ENCODE peak calls at places on chromosomes 5 and 9, in five cellular contexts. One of them, this sample, is unnamed.

GRCh38 chr5:75335952-75336624 is 932 bp upstream of the HMGCR start:
- DNase-seq in neural progenitor cell: no peak
- DNase-seq in SK-N-SH: peak
- DNase-seq in cardiac muscle cell: peak
- DNase-seq in fibroblast of the aortic adventitia: peak
- DNase-seq in this sample: peak

GRCh38 chr9:117344892-117345660 is 69.8 kb downstream of the ASTN2 start:
- DNase-seq in neural progenitor cell: peak
- DNase-seq in SK-N-SH: peak
- DNase-seq in cardiac muscle cell: no peak
- DNase-seq in fibroblast of the aortic adventitia: no peak
- DNase-seq in this sample: no peak

GRCh38 chr5:14871084-14871572 is 450 bp downstream of the ANKH start:
- DNase-seq in neural progenitor cell: peak
- DNase-seq in SK-N-SH: no peak
- DNase-seq in cardiac muscle cell: no peak
- DNase-seq in fibroblast of the aortic adventitia: no peak
- DNase-seq in this sample: no peak

GRCh38 chr5:17436345-17436744 is 61.7 kb upstream of the TAF11L2 start:
- DNase-seq in neural progenitor cell: no peak
- DNase-seq in SK-N-SH: no peak
- DNase-seq in cardiac muscle cell: no peak
- DNase-seq in fibroblast of the aortic adventitia: no peak
- DNase-seq in this sample: peak

GRCh38 chr5:39580702-39581498 is 156.1 kb upstream of the DAB2 start:
- DNase-seq in neural progenitor cell: no peak
- DNase-seq in SK-N-SH: no peak
- DNase-seq in cardiac muscle cell: peak
- DNase-seq in fibroblast of the aortic adventitia: peak
- DNase-seq in this sample: peak

GRCh38 chr9:82991684-82992083 is 71.3 kb downstream of the RASEF start:
- DNase-seq in neural progenitor cell: no peak
- DNase-seq in SK-N-SH: peak
- DNase-seq in cardiac muscle cell: no peak
- DNase-seq in fibroblast of the aortic adventitia: no peak
- DNase-seq in this sample: no peak

GRCh38 chr9:16445141-16445920 is 425.1 kb downstream of the BNC2 start:
- DNase-seq in neural progenitor cell: no peak
- DNase-seq in SK-N-SH: no peak
- DNase-seq in cardiac muscle cell: peak
- DNase-seq in fibroblast of the aortic adventitia: peak
- DNase-seq in this sample: peak

GRCh38 chr9:137241490-137242328 is 622 bp downstream of the TUBB4B start:
- DNase-seq in neural progenitor cell: peak
- DNase-seq in SK-N-SH: peak
- DNase-seq in cardiac muscle cell: peak
- DNase-seq in fibroblast of the aortic adventitia: peak
- DNase-seq in this sample: peak

GRCh38 chr9:750264-750967 is 91.1 kb upstream of the DMRT1 start:
- DNase-seq in neural progenitor cell: no peak
- DNase-seq in SK-N-SH: no peak
- DNase-seq in cardiac muscle cell: no peak
- DNase-seq in fibroblast of the aortic adventitia: no peak
- DNase-seq in this sample: no peak

GRCh38 chr5:77267496-77267895 is 57.0 kb downstream of the PDE8B start:
- DNase-seq in neural progenitor cell: no peak
- DNase-seq in SK-N-SH: no peak
- DNase-seq in cardiac muscle cell: no peak
- DNase-seq in fibroblast of the aortic adventitia: no peak
- DNase-seq in this sample: no peak

GRCh38 chr9:125119643-125120286 is 23.6 kb downstream of the SCAI start:
- DNase-seq in neural progenitor cell: no peak
- DNase-seq in SK-N-SH: peak
- DNase-seq in cardiac muscle cell: no peak
- DNase-seq in fibroblast of the aortic adventitia: peak
- DNase-seq in this sample: peak
- TF ChIP-seq CTCF in neural progenitor cell: no peak
- TF ChIP-seq CTCF in SK-N-SH: peak
- TF ChIP-seq CTCF in cardiac muscle cell: no peak
- TF ChIP-seq CTCF in fibroblast of the aortic adventitia: peak
- TF ChIP-seq CTCF in this sample: peak

DNA sequence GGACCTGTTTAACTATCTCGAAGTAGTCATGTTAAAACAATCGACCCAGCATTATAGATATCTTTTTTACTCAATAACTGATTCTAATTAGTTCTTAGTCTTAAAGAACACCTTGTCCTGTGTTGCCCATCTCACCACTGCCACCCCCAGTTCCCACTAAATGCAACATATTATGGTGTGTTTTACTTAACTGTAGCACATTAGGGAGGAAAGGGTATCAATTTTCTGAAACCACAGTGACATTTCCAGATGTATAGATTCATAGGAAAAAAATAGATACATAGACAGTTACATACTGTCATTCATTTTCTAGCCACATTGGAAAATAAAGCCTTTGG is 221.1 kb downstream of the MEF2C start:
- DNase-seq in neural progenitor cell: no peak
- DNase-seq in SK-N-SH: no peak
- DNase-seq in cardiac muscle cell: no peak
- DNase-seq in fibroblast of the aortic adventitia: no peak
- DNase-seq in this sample: no peak
- H3K4me3 ChIP-seq in neural progenitor cell: peak
- H3K4me3 ChIP-seq in SK-N-SH: no peak
- H3K4me3 ChIP-seq in cardiac muscle cell: no peak
- H3K4me3 ChIP-seq in fibroblast of the aortic adventitia: no peak
- H3K4me3 ChIP-seq in this sample: no peak

GRCh38 chr5:145980257-145980656 is 43.9 kb downstream of the SH3RF2 start:
- DNase-seq in neural progenitor cell: no peak
- DNase-seq in SK-N-SH: no peak
- DNase-seq in cardiac muscle cell: no peak
- DNase-seq in fibroblast of the aortic adventitia: no peak
- DNase-seq in this sample: peak

GRCh38 chr5:145982572-145983314 is 46.4 kb downstream of the SH3RF2 start:
- DNase-seq in neural progenitor cell: no peak
- DNase-seq in SK-N-SH: no peak
- DNase-seq in cardiac muscle cell: no peak
- DNase-seq in fibroblast of the aortic adventitia: no peak
- DNase-seq in this sample: no peak

GRCh38 chr5:145981612-145982571 is 45.5 kb downstream of the SH3RF2 start:
- DNase-seq in neural progenitor cell: no peak
- DNase-seq in SK-N-SH: no peak
- DNase-seq in cardiac muscle cell: no peak
- DNase-seq in fibroblast of the aortic adventitia: no peak
- DNase-seq in this sample: no peak

GRCh38 chr5:145979270-145980223 is 43.2 kb downstream of the SH3RF2 start:
- DNase-seq in neural progenitor cell: no peak
- DNase-seq in SK-N-SH: no peak
- DNase-seq in cardiac muscle cell: peak
- DNase-seq in fibroblast of the aortic adventitia: peak
- DNase-seq in this sample: no peak

DNA sequence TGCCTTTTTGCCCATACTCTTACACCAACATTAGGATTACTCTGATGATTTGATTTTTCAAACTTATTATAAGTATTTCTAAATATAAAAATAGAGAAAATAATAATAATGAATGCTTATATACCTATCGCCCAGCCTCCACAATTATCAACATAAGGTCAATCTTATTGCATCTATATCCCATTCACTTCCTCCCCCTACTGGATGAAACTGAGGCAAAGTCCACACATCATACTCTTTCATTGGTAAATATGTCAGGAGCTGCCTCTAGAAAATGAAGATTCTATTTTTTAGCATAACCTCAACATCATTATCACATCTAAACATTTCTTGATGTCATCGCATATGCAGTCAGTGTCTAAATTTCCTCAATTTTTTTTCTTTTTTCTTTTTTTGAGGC is 44.3 kb downstream of the SH3RF2 start:
- DNase-seq in neural progenitor cell: no peak
- DNase-seq in SK-N-SH: no peak
- DNase-seq in cardiac muscle cell: no peak
- DNase-seq in fibroblast of the aortic adventitia: no peak
- DNase-seq in this sample: no peak
- TF ChIP-seq CTCF in neural progenitor cell: peak
- TF ChIP-seq CTCF in SK-N-SH: no peak
- TF ChIP-seq CTCF in cardiac muscle cell: peak
- TF ChIP-seq CTCF in fibroblast of the aortic adventitia: no peak
- TF ChIP-seq CTCF in this sample: no peak

DNA sequence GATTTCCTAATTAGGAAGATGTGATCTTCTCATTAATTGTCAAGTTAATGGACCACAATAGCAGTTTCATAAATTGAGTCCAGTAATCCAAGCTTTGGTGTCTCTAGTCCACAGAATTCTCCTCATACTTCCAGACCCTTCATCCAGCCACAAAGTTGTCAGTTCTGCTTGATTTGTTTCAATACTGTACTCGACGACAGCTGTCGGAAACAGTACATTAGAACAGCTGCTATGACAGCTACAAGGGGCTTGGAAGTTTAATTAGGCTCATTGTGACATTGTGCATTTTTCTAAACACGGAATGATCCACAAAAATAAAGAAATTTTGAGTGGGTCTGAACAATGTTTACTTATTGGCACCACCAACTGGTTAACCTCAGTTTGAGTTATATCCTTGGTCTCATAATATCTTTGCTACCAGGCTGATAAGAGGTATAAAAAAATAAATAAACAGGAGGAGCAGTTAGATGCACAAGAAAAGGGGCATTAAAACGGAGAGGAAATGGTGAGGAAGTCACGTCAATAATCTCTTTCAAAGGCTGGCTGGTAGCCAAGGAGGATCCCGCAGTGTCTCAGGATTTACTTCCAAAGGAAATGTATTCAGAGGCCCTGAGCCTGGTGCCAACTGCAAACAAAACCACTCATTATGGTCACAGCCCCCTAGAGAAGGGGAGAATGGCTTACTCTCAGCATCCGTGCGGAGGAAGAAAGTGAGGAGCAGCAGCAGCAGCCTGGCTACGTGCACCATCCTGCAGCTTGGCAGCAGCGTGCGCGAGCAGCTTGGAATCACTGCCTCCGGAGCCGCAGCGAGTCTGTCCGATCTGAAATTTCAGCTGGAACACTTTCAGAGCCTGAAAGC is 933.7 kb upstream of the DMAC1 start:
- DNase-seq in neural progenitor cell: peak
- DNase-seq in SK-N-SH: no peak
- DNase-seq in cardiac muscle cell: peak
- DNase-seq in fibroblast of the aortic adventitia: peak
- DNase-seq in this sample: no peak
- H3K4me3 ChIP-seq in neural progenitor cell: peak
- H3K4me3 ChIP-seq in SK-N-SH: no peak
- H3K4me3 ChIP-seq in cardiac muscle cell: no peak
- H3K4me3 ChIP-seq in fibroblast of the aortic adventitia: peak
- H3K4me3 ChIP-seq in this sample: no peak

DNA sequence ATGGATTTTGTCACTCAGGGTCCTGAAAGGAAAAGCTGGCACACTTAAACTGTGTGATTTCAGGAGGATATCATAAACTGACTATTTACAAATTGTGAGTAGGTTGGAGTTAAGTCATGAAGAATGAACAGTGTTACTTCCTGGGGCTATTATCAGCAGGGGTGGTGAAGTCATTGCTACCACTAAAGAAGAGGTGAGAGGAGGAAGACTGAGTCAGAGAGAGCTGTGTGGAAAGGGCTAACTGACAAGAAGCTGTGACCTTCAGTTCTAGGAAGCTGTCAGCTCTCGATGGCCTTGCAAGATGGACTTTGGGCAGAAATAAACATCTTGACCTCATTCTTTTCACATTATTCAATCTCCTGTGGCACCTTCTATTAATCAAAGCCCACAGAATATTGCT is 72.3 kb upstream of the STARD4 start:
- DNase-seq in neural progenitor cell: no peak
- DNase-seq in SK-N-SH: no peak
- DNase-seq in cardiac muscle cell: peak
- DNase-seq in fibroblast of the aortic adventitia: peak
- DNase-seq in this sample: peak
- TF ChIP-seq CTCF in neural progenitor cell: no peak
- TF ChIP-seq CTCF in SK-N-SH: no peak
- TF ChIP-seq CTCF in cardiac muscle cell: no peak
- TF ChIP-seq CTCF in fibroblast of the aortic adventitia: no peak
- TF ChIP-seq CTCF in this sample: no peak

DNA sequence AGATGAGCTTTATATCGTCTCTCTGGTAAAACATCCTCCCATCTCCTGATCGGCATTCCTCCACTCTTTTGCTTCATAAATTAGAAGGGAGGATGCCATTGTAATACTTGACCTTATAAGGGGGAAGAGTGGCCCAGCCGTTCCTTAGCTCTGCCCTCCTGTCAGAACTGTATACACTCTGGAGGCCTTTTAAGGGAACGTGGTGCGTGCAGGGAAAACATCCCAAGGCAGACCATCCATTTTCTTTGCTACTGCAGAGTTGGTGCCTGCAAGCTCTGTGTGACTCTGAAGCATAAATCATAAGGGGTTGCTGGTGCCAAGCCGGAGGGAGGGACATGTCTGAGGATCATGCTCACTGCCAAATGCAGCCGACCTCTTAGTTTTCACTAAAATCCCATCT is 90.4 kb downstream of the PGM5 start:
- DNase-seq in neural progenitor cell: no peak
- DNase-seq in SK-N-SH: no peak
- DNase-seq in cardiac muscle cell: no peak
- DNase-seq in fibroblast of the aortic adventitia: no peak
- DNase-seq in this sample: no peak
- H3K4me3 ChIP-seq in neural progenitor cell: no peak
- H3K4me3 ChIP-seq in SK-N-SH: no peak
- H3K4me3 ChIP-seq in cardiac muscle cell: no peak
- H3K4me3 ChIP-seq in fibroblast of the aortic adventitia: no peak
- H3K4me3 ChIP-seq in this sample: no peak

This sample was measured in AG10803.